ENCODE peak calls at places on chromosomes 12 and 14, in seven cellular contexts. V is LNCaP clone FGC, N is GM12865, O is ovary, U is HCT116, M is PC-3, X is left ventricle myocardium inferior. W is an unnamed sample.

GRCh38 chr14:24187538-24187915 is 1.1 kb downstream of the IPO4 start:
- DNase-seq in V (no peak), N (no peak), O (no peak), U (no peak), M (no peak), X (no peak), W (no peak)

GRCh38 chr14:38056270-38056669 is 151.4 kb upstream of the SSTR1 start:
- DNase-seq in V (no peak), N (no peak), O (no peak), U (no peak), M (no peak), X (no peak), W (no peak)

GRCh38 chr12:121942145-121942718 is 23.8 kb downstream of the CFAP251 start:
- DNase-seq in V (no peak), N (no peak), O (no peak), U (no peak), M (no peak), X (no peak), W (no peak)

GRCh38 chr12:76890407-76891143 is 11.8 kb upstream of the CSRP2 start:
- DNase-seq in V (no peak), N (no peak), O (no peak), U (peak; percentile 12), M (peak; percentile 43), X (no peak), W (no peak)

GRCh38 chr12:32135967-32136366 is 29.3 kb downstream of the BICD1 start:
- DNase-seq in V (peak; percentile 52), N (no peak), O (no peak), U (no peak), M (no peak), X (no peak), W (no peak)

GRCh38 chr14:73997108-73997943 is 21.8 kb downstream of the ENTPD5 start:
- DNase-seq in V (no peak), N (no peak), O (no peak), U (no peak), M (no peak), X (no peak), W (no peak)

GRCh38 chr14:75088566-75089373 is 19.3 kb downstream of the ZC2HC1C start:
- DNase-seq in V (no peak), N (peak; percentile 43), O (peak; percentile 44), U (peak; percentile 26), M (peak; percentile 84), X (no peak), W (peak; percentile 61)

GRCh38 chr14:96285667-96286066 is 29.7 kb downstream of the BDKRB1 start:
- DNase-seq in V (no peak), N (no peak), O (no peak), U (no peak), M (no peak), X (peak; percentile 18), W (no peak)

GRCh38 chr14:38835874-38836273 is 267.2 kb downstream of the SEC23A start:
- DNase-seq in V (no peak), N (no peak), O (no peak), U (no peak), M (no peak), X (no peak), W (no peak)

GRCh38 chr12:132174703-132175490 is 30.6 kb downstream of the NOC4L start:
- DNase-seq in V (no peak), N (peak; percentile 27), O (no peak), U (no peak), M (peak; percentile 24), X (no peak), W (no peak)

GRCh38 chr14:105857816-105858675 is 331.7 kb downstream of the TMEM121 start:
- DNase-seq in V (no peak), N (no peak), O (peak; percentile 6), U (no peak), M (no peak), X (peak; percentile 9), W (no peak)

GRCh38 chr12:98606367-98606985 is 13.0 kb downstream of the SLC25A3 start:
- DNase-seq in V (no peak), N (no peak), O (no peak), U (no peak), M (no peak), X (no peak), W (no peak)

GRCh38 chr12:57579677-57580465 is 11.1 kb upstream of the PIP4K2C start:
- DNase-seq in V (no peak), N (no peak), O (no peak), U (no peak), M (peak; percentile 42), X (no peak), W (no peak)

GRCh38 chr14:24873551-24873950 is 176.4 kb downstream of the STXBP6 start:
- DNase-seq in V (no peak), N (no peak), O (no peak), U (no peak), M (no peak), X (no peak), W (no peak)

GRCh38 chr14:91373591-91374245 is 43.9 kb downstream of the CCDC88C start:
- DNase-seq in V (no peak), N (peak; percentile 92), O (no peak), U (no peak), M (peak; percentile 38), X (no peak), W (no peak)

DNA sequence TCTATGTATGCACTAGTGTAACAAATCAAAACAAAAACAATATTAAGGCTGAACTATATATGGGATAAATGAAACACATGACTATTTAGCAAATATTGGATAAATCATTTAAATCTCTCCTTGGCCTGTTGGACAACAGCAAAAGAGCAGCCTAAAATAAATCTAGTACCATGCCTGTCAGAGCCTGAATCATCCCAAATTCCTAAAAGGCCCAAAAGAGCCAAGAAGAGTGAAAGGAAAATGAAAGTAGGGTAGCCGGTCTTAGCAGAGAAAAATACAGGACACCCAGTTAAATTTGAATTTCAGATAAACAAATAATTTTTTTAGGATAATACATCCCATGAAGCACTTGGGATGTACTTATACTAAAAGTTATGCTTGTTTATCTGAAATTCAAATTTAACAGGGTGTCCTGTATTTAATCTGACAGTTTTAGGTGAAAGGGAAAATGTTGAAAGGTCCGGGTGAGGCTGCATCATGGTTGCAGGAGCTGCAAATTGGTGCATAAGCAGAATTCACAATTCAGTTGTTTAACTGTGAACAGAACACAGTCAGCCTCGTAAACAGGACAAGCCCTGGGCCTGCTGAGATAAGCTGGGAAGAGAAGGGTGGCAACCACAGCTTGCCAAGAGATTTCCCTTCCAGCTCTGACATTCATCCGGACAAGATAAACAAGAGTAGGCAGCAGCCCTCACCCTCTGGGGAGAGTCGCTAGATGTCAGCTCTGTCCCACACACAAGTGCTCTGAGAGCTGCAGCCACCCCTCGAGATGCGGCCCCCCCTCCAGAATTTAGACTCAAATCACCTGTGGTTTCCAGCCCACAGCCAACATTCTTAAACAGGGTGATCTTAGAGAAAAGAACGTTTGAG is 30.3 kb downstream of the DMAC2L start:
- DNase-seq in V (peak; percentile 93), N (peak; percentile 64), O (peak; percentile 70), U (no peak), M (peak; percentile 86), X (peak; percentile 51), W (no peak)
- TF ChIP-seq CTCF in V (peak; percentile 77), N (peak; percentile 28), O (no peak), U (no peak), M (peak; percentile 72), X (peak; percentile 52), W (no peak)

GRCh38 chr12:9697619-9698018 is 28.1 kb downstream of the CLEC2D start:
- DNase-seq in V (no peak), N (no peak), O (no peak), U (no peak), M (no peak), X (no peak), W (no peak)

GRCh38 chr12:9687228-9687627 is 17.7 kb downstream of the CLEC2D start:
- DNase-seq in V (no peak), N (no peak), O (no peak), U (peak; percentile 24), M (peak; percentile 69), X (no peak), W (no peak)

GRCh38 chr12:9694220-9694619 is 24.7 kb downstream of the CLEC2D start:
- DNase-seq in V (no peak), N (no peak), O (no peak), U (no peak), M (no peak), X (no peak), W (no peak)

DNA sequence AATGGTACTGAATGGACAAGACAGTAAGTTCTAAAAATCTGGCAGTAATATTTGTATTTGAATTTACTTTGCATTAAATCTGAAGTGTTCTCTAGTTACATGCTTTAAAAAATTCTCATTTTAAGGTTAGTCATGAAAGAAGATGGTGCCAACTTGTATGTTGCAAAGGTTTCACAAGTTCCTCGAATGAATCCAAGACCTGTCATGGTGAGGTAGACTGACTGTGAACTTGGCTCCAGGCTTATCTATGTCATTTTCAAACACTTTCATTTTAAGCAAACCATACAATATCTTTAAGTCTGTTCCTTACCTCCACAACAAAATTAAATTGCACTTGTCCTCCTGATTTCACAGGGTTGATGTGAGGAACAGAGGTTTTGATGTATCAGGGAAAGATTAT is 23.4 kb downstream of the CLEC2D start:
- DNase-seq in V (no peak), N (no peak), O (no peak), U (no peak), M (no peak), X (no peak), W (no peak)
- TF ChIP-seq CTCF in V (no peak), N (no peak), O (no peak), U (no peak), M (no peak), X (no peak), W (no peak)

GRCh38 chr12:3882896-3883564 is 9.8 kb upstream of the PARP11 start:
- DNase-seq in V (no peak), N (peak; percentile 19), O (no peak), U (peak; percentile 4), M (peak; percentile 9), X (no peak), W (no peak)
- TF ChIP-seq CTCF in V (peak; percentile 50), N (peak; percentile 13), O (no peak), U (peak; percentile 40), M (peak; percentile 36), X (peak; percentile 26), W (peak; percentile 58)

DNA sequence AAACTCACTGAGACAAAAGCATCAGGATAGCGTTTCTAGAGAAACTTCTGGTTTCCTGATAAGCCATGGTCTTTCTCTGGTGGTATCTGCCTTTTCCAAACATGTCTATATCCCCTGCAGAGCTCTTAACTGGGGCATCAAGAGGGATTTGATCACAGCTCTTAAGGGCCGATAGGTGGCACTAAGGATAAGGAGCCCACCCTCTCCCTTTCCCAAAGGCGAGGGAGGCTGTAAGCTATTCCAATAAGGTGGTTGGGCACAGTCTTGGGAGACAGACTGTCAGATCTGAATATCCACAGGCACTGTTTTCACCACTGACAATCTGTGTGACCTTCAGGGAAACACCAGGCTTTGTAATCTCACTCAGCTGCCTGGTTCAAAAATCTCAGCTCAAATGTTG is 206.0 kb downstream of the ADGRD1 start:
- DNase-seq in V (no peak), N (no peak), O (no peak), U (peak; percentile 18), M (peak; percentile 23), X (no peak), W (no peak)
- TF ChIP-seq CTCF in V (peak; percentile 6), N (no peak), O (no peak), U (peak; percentile 55), M (peak; percentile 39), X (no peak), W (no peak)

W was measured in neural crest cell.